ENCODE peak calls at places on chromosome 9, in eight cellular contexts. M is CD8-positive, alpha-beta T cell; X is AG09309; C is epithelial cell of esophagus; O is GM12865; J is uterus; G is upper lobe of right lung; B is AG04450. E is an unnamed sample.

GRCh38 chr9:81028504-81028903 is 660.8 kb downstream of the TLE1 start:
- DNase-seq in B (peak), X (peak), J (no peak), G (no peak), M (no peak), O (no peak), C (peak), E (peak)

GRCh38 chr9:104173020-104173419 is 78.9 kb downstream of the SMC2 start:
- DNase-seq in M (no peak), C (no peak), O (no peak), X (no peak), G (no peak), B (no peak), J (no peak), E (no peak)

GRCh38 chr9:107548298-107549142 is 59.0 kb upstream of the KLF4 start:
- DNase-seq in X (peak), M (no peak), O (peak), B (peak), G (no peak), C (peak), J (peak), E (peak)

GRCh38 chr9:24912767-24913166 is 367.1 kb upstream of the IZUMO3 start:
- DNase-seq in C (no peak), M (no peak), B (no peak), G (no peak), J (no peak), O (no peak), X (no peak), E (no peak)

GRCh38 chr9:3549243-3549642 is 23.4 kb upstream of the RFX3 start:
- DNase-seq in C (no peak), O (no peak), G (no peak), B (no peak), M (no peak), X (no peak), J (no peak), E (no peak)

GRCh38 chr9:95833549-95834178 is 41.8 kb upstream of the ERCC6L2 start:
- DNase-seq in G (no peak), O (no peak), B (no peak), X (no peak), J (no peak), M (no peak), C (no peak), E (no peak)

GRCh38 chr9:69019808-69020207 is 5.9 kb upstream of the PRKACG start:
- DNase-seq in M (peak), B (no peak), C (no peak), X (no peak), O (peak), G (no peak), J (no peak), E (no peak)

GRCh38 chr9:135076143-135076875 is 11.2 kb upstream of the OLFM1 start:
- DNase-seq in X (no peak), C (no peak), M (no peak), J (no peak), G (peak), O (no peak), B (no peak), E (no peak)

GRCh38 chr9:109852561-109852960 is 72.6 kb downstream of the PALM2AKAP2 start:
- DNase-seq in G (no peak), O (no peak), X (no peak), M (no peak), J (no peak), C (no peak), B (no peak), E (no peak)

GRCh38 chr9:34796924-34797323 is 87.0 kb upstream of the CCL21 start:
- DNase-seq in X (no peak), G (no peak), J (no peak), C (peak), O (no peak), B (no peak), M (no peak), E (no peak)

GRCh38 chr9:92948632-92949031 is 1.3 kb downstream of the FGD3 start:
- DNase-seq in C (no peak), J (no peak), B (no peak), X (no peak), O (no peak), M (no peak), G (no peak), E (no peak)
- H3K4me3 ChIP-seq in C (no peak), J (no peak), B (no peak), X (no peak), O (no peak), M (peak), G (no peak), E (no peak)

GRCh38 chr9:130847306-130848217 is 12.5 kb downstream of the ABL1 start:
- DNase-seq in G (no peak), M (no peak), J (peak), X (peak), B (peak), C (peak), O (no peak), E (peak)
- TF ChIP-seq CTCF in G (peak), M (no peak), J (no peak), X (peak), B (peak), C (peak), O (no peak), E (peak)

GRCh38 chr9:120878188-120879130 is 1.5 kb upstream of the PHF19 start:
- DNase-seq in X (no peak), B (no peak), C (no peak), O (peak), J (no peak), G (no peak), M (no peak), E (no peak)
- H3K4me3 ChIP-seq in X (no peak), B (no peak), C (no peak), O (peak), J (no peak), G (no peak), M (peak), E (no peak)

DNA sequence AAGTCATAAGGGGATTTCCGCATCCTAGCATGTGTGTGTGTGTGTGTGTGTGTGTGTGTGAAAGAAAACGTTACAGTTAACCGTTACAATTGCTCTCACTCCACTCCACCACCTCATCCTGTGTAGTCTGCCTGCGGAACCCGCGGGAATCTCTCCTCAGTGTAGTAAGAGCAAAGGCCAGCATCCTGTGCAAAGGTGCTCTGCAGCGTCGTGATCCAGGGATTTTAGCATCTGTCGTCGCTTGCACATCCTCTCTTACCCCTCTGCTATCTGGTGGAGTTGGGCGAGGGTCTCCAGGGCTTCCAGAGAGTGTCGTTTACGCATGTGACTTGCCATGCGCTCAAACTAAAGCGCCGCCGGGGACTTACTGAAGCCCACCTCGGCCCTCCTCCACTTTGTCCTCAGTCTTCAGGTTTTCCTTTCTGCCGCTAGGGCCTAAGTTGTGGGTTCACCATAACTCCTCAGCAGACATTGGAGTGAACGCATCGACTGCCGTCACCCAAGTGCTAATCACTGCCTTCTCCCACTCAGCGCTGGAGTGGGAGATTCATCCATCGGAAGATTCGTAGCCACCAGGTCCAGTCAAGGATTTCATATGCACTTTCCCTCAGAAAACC is 3.9 kb downstream of the CDKN2B start:
- DNase-seq in J (no peak), M (no peak), G (peak), O (peak), C (no peak), X (no peak), B (no peak), E (no peak)
- TF ChIP-seq CTCF in J (no peak), M (no peak), G (no peak), O (peak), C (peak), X (no peak), B (peak), E (peak)

DNA sequence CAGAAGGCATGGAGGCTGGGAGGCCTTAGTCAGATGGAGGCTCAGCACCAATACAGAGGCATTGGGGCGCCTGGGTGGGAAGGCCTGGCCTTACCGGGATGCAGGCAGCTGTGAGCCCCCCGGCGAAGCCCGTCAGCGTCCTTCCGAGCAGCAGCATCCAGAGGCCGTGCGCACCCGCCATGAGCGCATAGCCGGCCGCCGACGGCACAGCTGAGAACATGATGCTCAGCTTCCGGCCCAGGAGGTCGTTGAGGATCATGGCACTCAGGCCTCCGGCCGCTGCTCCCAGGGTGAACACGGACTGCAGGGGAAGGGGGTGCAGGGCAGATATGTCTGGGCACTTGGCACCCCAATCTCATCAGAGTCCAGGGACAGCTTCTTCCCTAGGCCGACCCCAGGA is 2.0 kb downstream of the SLC2A6 start:
- DNase-seq in B (no peak), O (no peak), J (no peak), G (no peak), C (no peak), X (no peak), M (no peak), E (no peak)
- H3K4me3 ChIP-seq in B (no peak), O (peak), J (no peak), G (no peak), C (no peak), X (no peak), M (no peak), E (no peak)

DNA sequence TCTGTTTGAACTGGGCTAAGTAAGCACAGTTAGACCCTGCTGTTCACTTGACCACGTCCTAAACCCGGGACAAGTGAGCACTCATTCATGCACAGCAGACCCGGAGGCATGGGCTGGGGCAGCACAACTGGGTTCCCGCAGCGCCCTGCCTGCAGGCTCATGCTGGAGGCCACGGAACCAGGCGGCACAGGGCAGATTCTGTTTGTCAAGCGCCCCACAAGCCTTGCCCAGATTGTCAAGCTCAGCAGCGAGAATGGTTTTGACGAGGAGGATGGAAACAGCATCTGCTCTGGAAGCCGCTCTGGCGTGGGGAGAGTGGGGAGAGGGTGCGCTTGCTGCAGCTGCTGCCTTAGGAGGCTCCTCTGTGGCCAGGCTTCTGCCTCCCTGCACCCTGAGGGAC is 32.7 kb downstream of the PRRT1B start:
- DNase-seq in M (no peak), O (no peak), G (no peak), J (no peak), C (no peak), B (no peak), X (no peak), E (no peak)
- TF ChIP-seq CTCF in M (no peak), O (no peak), G (no peak), J (no peak), C (no peak), B (no peak), X (no peak), E (no peak)

GRCh38 chr9:70901013-70901412 is 220.4 kb downstream of the TRPM3 start:
- DNase-seq in M (no peak), B (no peak), J (no peak), O (no peak), X (no peak), C (no peak), G (no peak), E (no peak)

GRCh38 chr9:70901741-70902140 is 219.7 kb downstream of the TRPM3 start:
- DNase-seq in M (no peak), B (no peak), J (no peak), O (no peak), X (no peak), G (no peak), C (peak), E (no peak)

GRCh38 chr9:70902171-70902570 is 219.2 kb downstream of the TRPM3 start:
- DNase-seq in O (no peak), G (no peak), X (no peak), M (no peak), B (no peak), J (no peak), C (peak), E (no peak)

GRCh38 chr9:70902705-70903131 is 218.7 kb downstream of the TRPM3 start:
- DNase-seq in J (peak), O (no peak), M (no peak), X (peak), B (peak), C (peak), G (no peak), E (peak)
- H3K4me3 ChIP-seq in J (no peak), O (no peak), M (no peak), X (peak), B (no peak), C (no peak), G (no peak), E (peak)